ENCODE peak calls at places on chromosomes 2 and 18, in ten cellular contexts. N, X, O, W, Q, V, B, D, I and T are unnamed samples. For H3K36me3, the result is how much of the 10 kb centered on the place peaks cover.

GRCh38 chr2:64523667-64524603 is at the start of gene AFTPH:
- DNase-seq in N (peak), X (peak), O (peak), W (peak), Q (peak), V (peak), B (peak), D (peak), I (peak), T (peak)

GRCh38 chr2:157743051-157743450 is 114.4 kb upstream of the ACVR1C start:
- DNase-seq in N (no peak), X (no peak), O (no peak), W (no peak), Q (no peak), V (no peak), B (no peak), D (no peak), I (no peak), T (no peak)

GRCh38 chr2:235709124-235709813 is 215.4 kb downstream of the AGAP1 start:
- DNase-seq in N (no peak), X (no peak), O (no peak), W (peak), Q (no peak), V (no peak), B (no peak), D (no peak), I (no peak), T (peak)

GRCh38 chr2:231512222-231512621 is 18.0 kb downstream of the NMUR1 start:
- DNase-seq in N (no peak), X (no peak), O (peak), W (no peak), Q (no peak), V (no peak), B (no peak), D (peak), I (no peak), T (no peak)

GRCh38 chr2:46131-46470 is 204 bp downstream of the FAM110C start:
- DNase-seq in N (no peak), X (no peak), O (peak), W (no peak), Q (no peak), V (no peak), B (no peak), D (no peak), I (no peak), T (no peak)

GRCh38 chr2:227720680-227721079 is 2.9 kb upstream of the SLC19A3 start:
- DNase-seq in N (no peak), X (no peak), O (no peak), W (no peak), Q (no peak), V (no peak), B (no peak), D (peak), I (no peak), T (no peak)

GRCh38 chr18:72601481-72601880 is 57.3 kb upstream of the CBLN2 start:
- DNase-seq in N (peak), X (no peak), O (no peak), W (no peak), Q (no peak), V (no peak), B (no peak), D (no peak), I (no peak), T (peak)

GRCh38 chr2:9292426-9292825 is 85.8 kb downstream of the ASAP2 start:
- DNase-seq in N (no peak), X (no peak), O (no peak), W (no peak), Q (no peak), V (no peak), B (no peak), D (no peak), I (no peak), T (no peak)

GRCh38 chr2:166803314-166803986 is 84.8 kb upstream of the XIRP2 start:
- DNase-seq in N (peak), X (no peak), O (no peak), W (no peak), Q (no peak), V (no peak), B (no peak), D (peak), I (no peak), T (no peak)

GRCh38 chr2:203814661-203815540 is 52.7 kb upstream of the CTLA4 start:
- DNase-seq in N (peak), X (peak), O (peak), W (peak), Q (no peak), V (no peak), B (peak), D (peak), I (peak), T (peak)
- H3K4me3 ChIP-seq in N (no peak), X (no peak), O (no peak), W (peak), Q (no peak), V (no peak), B (no peak), D (no peak), I (no peak), T (no peak)

DNA sequence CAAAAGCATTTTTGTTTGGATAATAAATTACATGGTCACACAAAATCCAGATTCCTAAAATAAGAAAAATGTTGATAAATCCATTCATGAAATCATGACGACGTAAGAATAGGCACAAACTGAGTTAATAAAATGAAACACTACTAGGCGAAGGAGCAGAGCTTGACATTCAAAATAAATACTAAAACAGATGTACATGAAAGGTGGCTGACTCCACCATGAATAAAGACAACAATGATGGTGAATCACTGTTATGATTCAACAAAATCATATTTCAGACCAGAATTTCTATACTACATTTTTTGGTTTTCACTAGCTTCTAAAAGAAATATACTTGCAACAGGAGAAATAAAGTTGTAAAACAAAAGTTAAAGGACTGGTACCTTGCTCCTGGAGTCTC is 122.0 kb upstream of the RNU4ATAC start:
- DNase-seq in N (no peak), X (no peak), O (no peak), W (peak), Q (no peak), V (no peak), B (no peak), D (no peak), I (no peak), T (no peak)
- H3K36me3 ChIP-seq in N (half or more), X (under half), O (half or more), W (under half), Q (under half), V (under half), B (half or more), D (under half), I (half or more), T (under half)

GRCh38 chr2:85578243-85579180 is 1.1 kb downstream of the VAMP8 start:
- DNase-seq in N (peak), X (peak), O (peak), W (no peak), Q (no peak), V (peak), B (peak), D (no peak), I (no peak), T (no peak)
- H3K4me3 ChIP-seq in N (peak), X (peak), O (peak), W (no peak), Q (peak), V (peak), B (peak), D (no peak), I (no peak), T (peak)

DNA sequence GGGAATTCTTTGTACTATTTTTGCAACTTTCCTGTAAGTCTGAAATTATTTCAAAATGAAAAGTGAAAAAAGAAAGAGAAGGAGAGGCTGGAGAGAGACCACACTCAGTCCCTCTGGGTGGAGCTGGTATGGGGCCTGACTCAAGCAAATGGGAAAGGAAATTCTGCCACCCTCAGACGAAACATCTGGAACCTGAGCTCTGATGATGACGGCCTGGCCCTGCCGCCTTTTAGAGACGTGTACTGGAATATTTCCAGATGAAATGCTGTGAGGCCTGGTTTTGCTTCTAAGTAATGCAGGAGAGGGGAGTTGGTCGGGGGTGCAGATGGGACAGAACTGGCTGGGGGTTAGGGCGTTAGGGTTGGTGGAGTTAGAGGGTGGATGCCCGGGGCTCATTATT is 57.4 kb upstream of the GLI2 start:
- DNase-seq in N (no peak), X (no peak), O (peak), W (peak), Q (no peak), V (no peak), B (no peak), D (peak), I (no peak), T (no peak)
- H3K36me3 ChIP-seq in N (under half), X (under half), O (under half), W (under half), Q (under half), V (under half), B (under half), D (under half), I (under half), T (under half)

GRCh38 chr2:205358351-205358815 is 323.9 kb upstream of the NRP2 start:
- DNase-seq in N (no peak), X (no peak), O (no peak), W (peak), Q (no peak), V (no peak), B (no peak), D (peak), I (no peak), T (peak)
- H3K4me3 ChIP-seq in N (no peak), X (no peak), O (no peak), W (no peak), Q (no peak), V (no peak), B (no peak), D (no peak), I (no peak), T (no peak)

GRCh38 chr2:68536000-68536399 is 68.6 kb downstream of the APLF start:
- DNase-seq in N (no peak), X (no peak), O (no peak), W (no peak), Q (no peak), V (no peak), B (no peak), D (no peak), I (no peak), T (no peak)

DNA sequence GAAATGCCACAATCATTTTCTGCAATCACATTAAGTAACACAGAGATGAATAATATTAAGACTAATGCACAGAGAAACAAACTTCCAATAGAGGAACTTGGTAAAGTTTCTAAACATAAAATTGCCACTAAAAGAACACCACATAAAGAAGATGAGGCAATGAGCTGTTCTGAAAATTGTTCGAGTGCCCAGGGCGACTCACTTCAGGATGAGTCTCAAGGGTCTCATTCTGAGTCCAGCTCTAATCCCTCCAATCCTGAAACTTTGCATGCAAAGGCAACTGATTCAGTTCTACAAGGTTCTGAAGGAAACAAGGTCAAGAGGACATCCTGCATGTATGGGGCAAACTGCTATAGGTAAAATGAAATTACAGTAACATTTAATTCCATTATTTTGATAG is 70.5 kb downstream of the APLF start:
- DNase-seq in N (no peak), X (no peak), O (no peak), W (peak), Q (no peak), V (no peak), B (no peak), D (no peak), I (no peak), T (no peak)
- H3K36me3 ChIP-seq in N (under half), X (under half), O (under half), W (under half), Q (under half), V (under half), B (under half), D (under half), I (under half), T (under half)